ENCODE peak calls at places on chromosomes 16 and 17, in five cellular contexts. C is CD4-positive, CD25-positive, alpha-beta regulatory T cell; B is GM23248; K is tibial nerve; W is CD8-positive, alpha-beta T cell. Z is an unnamed sample.

GRCh38 chr16:85928411-85928820 is 29.5 kb downstream of the IRF8 start:
- DNase-seq in C (no peak), B (peak; percentile 60), K (peak; percentile 51), W (no peak), Z (no peak)

GRCh38 chr16:84357191-84357651 is 11.1 kb upstream of the ATP2C2 start:
- DNase-seq in C (no peak), B (peak; percentile 30), K (no peak), W (no peak), Z (no peak)

GRCh38 chr17:58688521-58688920 is 3.3 kb downstream of the TEX14 start:
- DNase-seq in C (no peak), B (no peak), K (no peak), W (no peak), Z (no peak)

GRCh38 chr17:52148288-52148968 is 10.1 kb downstream of the CA10 start:
- DNase-seq in C (no peak), B (no peak), K (no peak), W (no peak), Z (no peak)

GRCh38 chr17:44043326-44043725 is 23.1 kb downstream of the LSM12 start:
- DNase-seq in C (no peak), B (peak; percentile 83), K (no peak), W (no peak), Z (no peak)

GRCh38 chr16:12629271-12629670 is 174.4 kb downstream of the CPPED1 start:
- DNase-seq in C (no peak), B (no peak), K (no peak), W (no peak), Z (no peak)

GRCh38 chr16:87653234-87653633 is 50.9 kb downstream of the JPH3 start:
- DNase-seq in C (no peak), B (peak; percentile 36), K (no peak), W (no peak), Z (peak; percentile 85)

GRCh38 chr17:57921342-57921741 is 33.9 kb downstream of the CUEDC1 start:
- DNase-seq in C (no peak), B (peak; percentile 32), K (no peak), W (no peak), Z (no peak)

GRCh38 chr16:76459111-76459510 is 181.9 kb downstream of the CNTNAP4 start:
- DNase-seq in C (no peak), B (no peak), K (no peak), W (no peak), Z (no peak)

GRCh38 chr17:6286239-6286638 is 148.7 kb downstream of the AIPL1 start:
- DNase-seq in C (no peak), B (no peak), K (no peak), W (no peak), Z (peak; percentile 46)

GRCh38 chr16:63652091-63652490 is 1469.8 kb downstream of the CDH11 start:
- DNase-seq in C (no peak), B (no peak), K (no peak), W (no peak), Z (peak; percentile 17)

GRCh38 chr17:3398310-3398709 is at the start of gene OR1E1:
- DNase-seq in C (no peak), B (no peak), K (no peak), W (no peak), Z (no peak)

GRCh38 chr17:4476017-4476416 is 22.7 kb upstream of the SPNS2 start:
- DNase-seq in C (no peak), B (no peak), K (no peak), W (no peak), Z (peak; percentile 47)

GRCh38 chr17:21301593-21302550 is 17.4 kb downstream of the MAP2K3 start:
- DNase-seq in C (no peak), B (no peak), K (no peak), W (no peak), Z (peak; percentile 60)

GRCh38 chr17:33234930-33235685 is 58.0 kb downstream of the ASIC2 start:
- DNase-seq in C (no peak), B (peak; percentile 96), K (peak; percentile 15), W (no peak), Z (no peak)

GRCh38 chr16:70694088-70694487 is 8.2 kb upstream of the MTSS2 start:
- DNase-seq in C (no peak), B (peak; percentile 89), K (no peak), W (no peak), Z (peak; percentile 91)

GRCh38 chr17:2734939-2735338 is 14.5 kb downstream of the CCDC92B start:
- DNase-seq in C (no peak), B (no peak), K (no peak), W (no peak), Z (no peak)

GRCh38 chr17:76544123-76544915 is 4.5 kb downstream of the PRCD start:
- DNase-seq in C (no peak), B (no peak), K (no peak), W (no peak), Z (peak; percentile 72)

GRCh38 chr17:9880582-9880999 is 24.5 kb downstream of the RCVRN start:
- DNase-seq in C (no peak), B (peak; percentile 66), K (no peak), W (no peak), Z (no peak)

GRCh38 chr17:1315891-1316403 is 36.5 kb downstream of the TRARG1 start:
- DNase-seq in C (no peak), B (no peak), K (no peak), W (no peak), Z (peak; percentile 46)

GRCh38 chr17:77441130-77441920 is 300.6 kb downstream of the SEC14L1 start:
- DNase-seq in C (peak; percentile 87), B (no peak), K (no peak), W (peak; percentile 55), Z (no peak)

GRCh38 chr17:57466042-57466471 is 209.7 kb downstream of the MSI2 start:
- DNase-seq in C (no peak), B (no peak), K (no peak), W (no peak), Z (peak; percentile 85)

GRCh38 chr16:25219070-25219737 is 2.5 kb downstream of the AQP8 start:
- DNase-seq in C (no peak), B (no peak), K (no peak), W (no peak), Z (peak; percentile 10)

GRCh38 chr16:81573533-81573932 is 128.9 kb downstream of the CMIP start:
- DNase-seq in C (no peak), B (no peak), K (no peak), W (no peak), Z (no peak)

GRCh38 chr16:57770361-57770760 is 31.9 kb downstream of the KIFC3 start:
- DNase-seq in C (no peak), B (no peak), K (no peak), W (no peak), Z (no peak)

GRCh38 chr17:41810659-41811548 is 845 bp downstream of the P3H4 start:
- DNase-seq in C (no peak), B (peak; percentile 38), K (no peak), W (no peak), Z (peak; percentile 87)

GRCh38 chr17:62995377-62995885 is 29.4 kb downstream of the TANC2 start:
- DNase-seq in C (no peak), B (peak; percentile 49), K (no peak), W (no peak), Z (peak; percentile 54)

GRCh38 chr17:81716674-81716996 is 4.6 kb downstream of the SLC25A10 start:
- DNase-seq in C (no peak), B (no peak), K (no peak), W (no peak), Z (no peak)

GRCh38 chr17:78323821-78324390 is 36.0 kb downstream of the SOCS3 start:
- DNase-seq in C (no peak), B (no peak), K (no peak), W (no peak), Z (no peak)

GRCh38 chr16:68070249-68070725 is 14.9 kb upstream of the NFATC3 start:
- DNase-seq in C (no peak), B (no peak), K (no peak), W (no peak), Z (no peak)

GRCh38 chr16:35425270-35425669 is 1965.9 kb downstream of the TP53TG3F start:
- DNase-seq in C (no peak), B (no peak), K (no peak), W (no peak), Z (no peak)

GRCh38 chr16:86080131-86080875 is 181.3 kb downstream of the IRF8 start:
- DNase-seq in C (no peak), B (no peak), K (peak; percentile 6), W (no peak), Z (no peak)

GRCh38 chr16:8959921-8960787 is 3.6 kb downstream of the USP7 start:
- DNase-seq in C (peak; percentile 30), B (peak; percentile 42), K (no peak), W (no peak), Z (peak; percentile 66)
- H3K4me3 ChIP-seq in C (peak overlapping the region; percentile 73), B (peak overlapping the region; percentile 8), K (no peak overlapping the region), W (peak overlapping the region; percentile 24), Z (no peak overlapping the region)

GRCh38 chr16:9275816-9276354 is 184.4 kb downstream of the HAPSTR1 start:
- DNase-seq in C (no peak), B (no peak), K (no peak), W (no peak), Z (no peak)

GRCh38 chr16:9280067-9280466 is 188.6 kb downstream of the HAPSTR1 start:
- DNase-seq in C (no peak), B (no peak), K (no peak), W (no peak), Z (no peak)

GRCh38 chr16:9275386-9275785 is 183.9 kb downstream of the HAPSTR1 start:
- DNase-seq in C (no peak), B (no peak), K (no peak), W (no peak), Z (no peak)

GRCh38 chr16:9279661-9280060 is 188.2 kb downstream of the HAPSTR1 start:
- DNase-seq in C (no peak), B (no peak), K (no peak), W (no peak), Z (no peak)
- H3K27me3 ChIP-seq in C (no peaks in the 10 kb centered on the region), B (no peaks in the 10 kb centered on the region), K (no peaks in the 10 kb centered on the region), W (no peaks in the 10 kb centered on the region), Z (no peaks in the 10 kb centered on the region)

GRCh38 chr16:71916397-71916920 is 21.1 kb downstream of the IST1 start:
- DNase-seq in C (no peak), B (no peak), K (no peak), W (no peak), Z (no peak)

GRCh38 chr16:71920658-71921057 is 25.3 kb downstream of the IST1 start:
- DNase-seq in C (no peak), B (no peak), K (no peak), W (no peak), Z (no peak)

GRCh38 chr16:71919033-71919432 is 23.7 kb downstream of the IST1 start:
- DNase-seq in C (no peak), B (no peak), K (no peak), W (no peak), Z (no peak)

GRCh38 chr16:71915350-71915749 is 20.0 kb downstream of the IST1 start:
- DNase-seq in C (no peak), B (no peak), K (no peak), W (no peak), Z (no peak)

DNA sequence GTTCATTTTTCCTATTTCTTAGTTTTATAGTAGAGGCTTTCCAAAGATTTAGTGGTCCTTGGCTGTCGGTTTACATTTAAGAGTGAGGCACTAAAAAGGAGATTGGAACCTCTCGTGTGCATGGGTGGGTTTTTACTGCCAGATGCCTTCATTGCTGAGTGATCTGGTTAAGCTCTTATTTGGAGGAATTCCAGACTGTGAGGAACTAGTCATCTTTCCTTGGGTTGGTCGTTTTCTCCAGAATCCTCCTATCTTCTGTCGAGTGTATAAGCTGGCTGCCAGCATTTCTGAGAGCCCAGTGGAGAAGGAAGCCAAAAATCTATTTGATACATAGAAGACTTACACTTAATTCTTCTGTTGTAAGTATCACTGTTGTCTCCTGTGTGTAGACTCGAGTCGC is 22.6 kb downstream of the IST1 start:
- DNase-seq in C (no peak), B (peak; percentile 83), K (no peak), W (no peak), Z (no peak)
- H3K36me3 ChIP-seq in C (peaks cover 73% of the 10 kb centered on the region), B (peaks cover 68% of the 10 kb centered on the region), K (peaks cover 19% of the 10 kb centered on the region), W (peaks cover 58% of the 10 kb centered on the region), Z (peaks cover 40% of the 10 kb centered on the region)

GRCh38 chr17:15261063-15261817 is 3.9 kb downstream of the PMP22 start:
- DNase-seq in C (no peak), B (peak; percentile 89), K (no peak), W (no peak), Z (peak; percentile 85)
- H3K4me3 ChIP-seq in C (no peak overlapping the region), B (peak overlapping the region; percentile 94), K (peak overlapping the region; percentile 65), W (peak overlapping the region; percentile 39), Z (peak overlapping the region; percentile 50)